ENCODE peak calls at places on chromosomes 7 and 10, in four cellular contexts. One of them, this sample, is unnamed.

GRCh38 chr10:116615199-116615776 is 5.5 kb upstream of the PNLIPRP2 start:
- DNase-seq in adrenal gland: no peak
- DNase-seq in cardiac muscle cell: no peak
- DNase-seq in neural progenitor cell: no peak
- DNase-seq in this sample: no peak

GRCh38 chr10:60299390-60299778 is 90.3 kb downstream of the ANK3 start:
- DNase-seq in adrenal gland: no peak
- DNase-seq in neural progenitor cell: no peak
- DNase-seq in cardiac muscle cell: no peak
- DNase-seq in this sample: no peak

GRCh38 chr7:32093415-32094408 is 23.5 kb upstream of the PDE1C start:
- DNase-seq in neural progenitor cell: no peak
- DNase-seq in adrenal gland: peak
- DNase-seq in cardiac muscle cell: no peak
- DNase-seq in this sample: no peak

GRCh38 chr10:43203491-43204393 is 63.1 kb downstream of the RASGEF1A start:
- DNase-seq in adrenal gland: peak
- DNase-seq in cardiac muscle cell: peak
- DNase-seq in neural progenitor cell: peak
- DNase-seq in this sample: peak

GRCh38 chr10:90204956-90205695 is 503.7 kb downstream of the KIF20B start:
- DNase-seq in neural progenitor cell: no peak
- DNase-seq in cardiac muscle cell: no peak
- DNase-seq in adrenal gland: no peak
- DNase-seq in this sample: no peak

GRCh38 chr7:102264367-102264891 is 22.2 kb upstream of the SH2B2 start:
- DNase-seq in cardiac muscle cell: no peak
- DNase-seq in adrenal gland: no peak
- DNase-seq in neural progenitor cell: no peak
- DNase-seq in this sample: no peak

GRCh38 chr7:26186364-26187311 is 13.9 kb downstream of the HNRNPA2B1 start:
- DNase-seq in cardiac muscle cell: no peak
- DNase-seq in neural progenitor cell: no peak
- DNase-seq in adrenal gland: no peak
- DNase-seq in this sample: no peak

GRCh38 chr10:133361227-133361626 is 3.4 kb upstream of the FUOM start:
- DNase-seq in neural progenitor cell: no peak
- DNase-seq in cardiac muscle cell: no peak
- DNase-seq in adrenal gland: no peak
- DNase-seq in this sample: no peak

GRCh38 chr7:115844857-115845256 is 185.7 kb downstream of the TFEC start:
- DNase-seq in cardiac muscle cell: no peak
- DNase-seq in adrenal gland: no peak
- DNase-seq in neural progenitor cell: no peak
- DNase-seq in this sample: no peak

GRCh38 chr10:77889277-77889903 is 37.2 kb downstream of the DLG5 start:
- DNase-seq in neural progenitor cell: peak
- DNase-seq in adrenal gland: no peak
- DNase-seq in cardiac muscle cell: peak
- DNase-seq in this sample: peak

GRCh38 chr10:114561008-114561523 is 97.0 kb downstream of the ABLIM1 start:
- DNase-seq in adrenal gland: no peak
- DNase-seq in neural progenitor cell: no peak
- DNase-seq in cardiac muscle cell: no peak
- DNase-seq in this sample: no peak

GRCh38 chr10:88620441-88620840 is 33.9 kb downstream of the LIPJ start:
- DNase-seq in adrenal gland: no peak
- DNase-seq in cardiac muscle cell: no peak
- DNase-seq in neural progenitor cell: no peak
- DNase-seq in this sample: no peak

DNA sequence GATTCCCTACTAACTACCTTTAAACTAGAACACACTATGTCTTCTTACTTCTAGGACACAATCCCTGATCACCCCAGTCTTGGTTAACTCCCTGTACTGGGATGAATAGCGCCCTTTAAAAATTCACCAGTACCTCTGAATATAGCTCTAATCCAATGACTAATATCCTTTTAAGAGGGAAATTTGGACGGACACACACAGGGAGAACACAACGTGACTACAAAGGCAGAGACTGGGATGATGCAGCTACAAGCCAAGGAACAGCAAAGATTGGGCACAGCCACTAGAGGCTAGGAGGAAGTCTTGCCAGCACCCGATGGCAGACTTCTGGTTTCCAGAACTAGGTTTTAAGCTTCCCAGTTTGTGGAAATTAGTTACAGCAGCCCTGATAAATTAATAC is 81.4 kb downstream of the MALSU1 start:
- DNase-seq in cardiac muscle cell: no peak
- DNase-seq in adrenal gland: no peak
- DNase-seq in neural progenitor cell: no peak
- DNase-seq in this sample: no peak
- H3K27ac ChIP-seq in cardiac muscle cell: no peak
- H3K27ac ChIP-seq in adrenal gland: no peak
- H3K27ac ChIP-seq in neural progenitor cell: no peak
- H3K27ac ChIP-seq in this sample: no peak

GRCh38 chr7:80873140-80873539 is 45.7 kb downstream of the SEMA3C start:
- DNase-seq in neural progenitor cell: no peak
- DNase-seq in cardiac muscle cell: no peak
- DNase-seq in adrenal gland: no peak
- DNase-seq in this sample: no peak

GRCh38 chr7:80869821-80870751 is 48.8 kb downstream of the SEMA3C start:
- DNase-seq in adrenal gland: no peak
- DNase-seq in neural progenitor cell: no peak
- DNase-seq in cardiac muscle cell: no peak
- DNase-seq in this sample: no peak

GRCh38 chr7:80870806-80871205 is 48.0 kb downstream of the SEMA3C start:
- DNase-seq in cardiac muscle cell: no peak
- DNase-seq in neural progenitor cell: peak
- DNase-seq in adrenal gland: no peak
- DNase-seq in this sample: no peak

GRCh38 chr7:80869385-80869784 is 49.5 kb downstream of the SEMA3C start:
- DNase-seq in cardiac muscle cell: no peak
- DNase-seq in neural progenitor cell: no peak
- DNase-seq in adrenal gland: no peak
- DNase-seq in this sample: no peak
- H3K27ac ChIP-seq in cardiac muscle cell: no peak
- H3K27ac ChIP-seq in neural progenitor cell: no peak
- H3K27ac ChIP-seq in adrenal gland: no peak
- H3K27ac ChIP-seq in this sample: no peak

DNA sequence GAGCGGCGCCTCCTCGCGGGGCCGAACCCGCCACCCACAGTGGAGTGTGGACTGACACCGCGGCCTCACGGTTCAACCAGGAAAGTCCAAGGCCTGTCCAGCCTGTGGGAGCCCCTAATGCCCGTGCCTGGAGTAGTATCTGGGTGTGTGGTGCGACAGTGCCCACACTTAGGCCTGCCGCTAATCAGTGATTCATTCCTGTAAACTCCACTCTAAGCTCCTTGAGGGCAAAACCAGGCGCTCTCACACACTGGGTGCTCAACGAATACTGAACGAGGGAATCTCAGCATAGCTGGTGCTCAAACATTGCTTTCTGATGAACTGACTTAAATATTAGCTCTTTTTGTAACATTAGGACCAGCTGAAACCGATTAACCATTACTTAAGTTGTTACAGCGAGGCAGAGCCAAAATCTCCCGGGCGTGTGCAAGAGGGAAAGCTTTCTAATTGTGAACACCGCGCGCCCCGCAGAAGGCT is 573 bp upstream of the GSDME start:
- DNase-seq in adrenal gland: no peak
- DNase-seq in cardiac muscle cell: peak
- DNase-seq in neural progenitor cell: peak
- DNase-seq in this sample: peak
- H3K27ac ChIP-seq in adrenal gland: no peak
- H3K27ac ChIP-seq in cardiac muscle cell: no peak
- H3K27ac ChIP-seq in neural progenitor cell: no peak
- H3K27ac ChIP-seq in this sample: no peak

DNA sequence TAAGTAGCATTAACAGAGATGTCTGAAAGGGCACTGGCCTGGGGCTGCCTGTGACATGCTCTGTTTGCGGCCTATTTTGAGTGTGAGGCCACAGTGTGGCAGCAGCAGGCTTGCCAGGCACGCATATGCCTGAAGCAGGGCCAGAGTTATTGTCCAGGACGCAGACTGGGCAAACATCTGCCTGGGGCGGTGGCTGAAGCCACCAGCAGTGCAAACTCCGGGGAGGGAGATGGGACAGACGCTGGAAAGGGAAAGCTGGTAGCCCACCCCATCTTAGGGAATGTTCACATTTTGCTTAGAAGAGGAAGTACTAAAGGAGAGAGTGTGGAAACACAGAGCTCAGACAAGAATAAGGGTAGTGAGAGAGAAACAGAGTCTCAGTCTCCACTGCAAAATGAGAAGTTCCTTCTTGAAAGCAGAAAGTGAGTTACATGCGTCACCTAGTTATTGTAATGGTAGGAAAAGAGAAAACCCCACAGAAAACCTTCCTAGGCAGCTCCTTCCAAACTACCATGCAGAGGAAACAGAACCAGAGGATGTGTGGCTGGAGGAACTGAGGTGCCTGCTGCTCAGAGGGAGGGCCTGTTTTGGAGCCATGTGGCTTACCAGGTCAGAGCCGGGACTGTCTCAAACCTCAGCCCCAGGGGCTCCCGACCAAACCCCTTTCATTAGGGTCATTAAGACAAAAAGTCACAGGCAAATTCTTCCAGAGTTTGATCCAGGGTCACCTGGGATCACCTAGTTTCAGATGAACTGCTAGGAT is 14.5 kb downstream of the AKR1B1 start:
- DNase-seq in neural progenitor cell: no peak
- DNase-seq in cardiac muscle cell: no peak
- DNase-seq in adrenal gland: no peak
- DNase-seq in this sample: no peak
- H3K27ac ChIP-seq in neural progenitor cell: no peak
- H3K27ac ChIP-seq in cardiac muscle cell: no peak
- H3K27ac ChIP-seq in adrenal gland: no peak
- H3K27ac ChIP-seq in this sample: no peak

This sample was measured in thyroid gland.